ENCODE peak calls at places on chromosomes 5 and 9, in five cellular contexts. One of them, this sample, is unnamed.

GRCh38 chr9:30943446-30944232 is 1440.8 kb upstream of the ACO1 start:
- DNase-seq in HepG2: no peak
- DNase-seq in K562: no peak
- DNase-seq in GM12878: no peak
- DNase-seq in H1: no peak
- DNase-seq in this sample: no peak

GRCh38 chr9:138080979-138081378 is 203.4 kb downstream of the CACNA1B start:
- DNase-seq in HepG2: no peak
- DNase-seq in H1: no peak
- DNase-seq in K562: no peak
- DNase-seq in GM12878: no peak
- DNase-seq in this sample: no peak

GRCh38 chr5:158754018-158754514 is 345.6 kb downstream of the EBF1 start:
- DNase-seq in H1: no peak
- DNase-seq in HepG2: no peak
- DNase-seq in GM12878: no peak
- DNase-seq in K562: no peak
- DNase-seq in this sample: peak

GRCh38 chr9:88942411-88942810 is 48.9 kb upstream of the S1PR3 start:
- DNase-seq in K562: no peak
- DNase-seq in HepG2: no peak
- DNase-seq in H1: no peak
- DNase-seq in GM12878: no peak
- DNase-seq in this sample: no peak

GRCh38 chr5:156328176-156328575 is 1.2 kb downstream of the SGCD start:
- DNase-seq in H1: no peak
- DNase-seq in GM12878: no peak
- DNase-seq in HepG2: no peak
- DNase-seq in K562: no peak
- DNase-seq in this sample: no peak

GRCh38 chr9:27787941-27788340 is 214.7 kb upstream of the C9orf72 start:
- DNase-seq in HepG2: no peak
- DNase-seq in H1: no peak
- DNase-seq in K562: no peak
- DNase-seq in GM12878: no peak
- DNase-seq in this sample: peak

GRCh38 chr5:169303119-169303515 is 2.2 kb upstream of the SLIT3 start:
- DNase-seq in HepG2: no peak
- DNase-seq in H1: no peak
- DNase-seq in K562: no peak
- DNase-seq in GM12878: no peak
- DNase-seq in this sample: no peak

GRCh38 chr5:152634596-152634995 is 229.5 kb upstream of the NMUR2 start:
- DNase-seq in K562: no peak
- DNase-seq in H1: no peak
- DNase-seq in GM12878: no peak
- DNase-seq in HepG2: no peak
- DNase-seq in this sample: no peak

GRCh38 chr5:43396762-43397304 is 15.4 kb downstream of the CCL28 start:
- DNase-seq in HepG2: no peak
- DNase-seq in H1: no peak
- DNase-seq in GM12878: peak
- DNase-seq in K562: no peak
- DNase-seq in this sample: no peak

GRCh38 chr5:89493414-89493813 is 610.4 kb upstream of the MEF2C start:
- DNase-seq in GM12878: no peak
- DNase-seq in HepG2: no peak
- DNase-seq in K562: no peak
- DNase-seq in H1: no peak
- DNase-seq in this sample: no peak

GRCh38 chr9:134492281-134492691 is 149.3 kb upstream of the COL5A1 start:
- DNase-seq in K562: no peak
- DNase-seq in H1: no peak
- DNase-seq in HepG2: no peak
- DNase-seq in GM12878: no peak
- DNase-seq in this sample: no peak

GRCh38 chr9:92245005-92245797 is 48.3 kb downstream of the IARS1 start:
- DNase-seq in HepG2: no peak
- DNase-seq in H1: no peak
- DNase-seq in K562: no peak
- DNase-seq in GM12878: no peak
- DNase-seq in this sample: no peak

GRCh38 chr5:66516535-66516934 is 79.7 kb upstream of the MAST4 start:
- DNase-seq in H1: no peak
- DNase-seq in GM12878: no peak
- DNase-seq in K562: no peak
- DNase-seq in HepG2: no peak
- DNase-seq in this sample: no peak

GRCh38 chr9:138083873-138084272 is 206.3 kb downstream of the CACNA1B start:
- DNase-seq in H1: no peak
- DNase-seq in GM12878: no peak
- DNase-seq in HepG2: no peak
- DNase-seq in K562: no peak
- DNase-seq in this sample: no peak

GRCh38 chr5:116358911-116359418 is 215.7 kb downstream of the SEMA6A start:
- DNase-seq in K562: no peak
- DNase-seq in GM12878: peak
- DNase-seq in HepG2: no peak
- DNase-seq in H1: no peak
- DNase-seq in this sample: no peak

GRCh38 chr5:388266-389196 is 54.4 kb upstream of the EXOC3 start:
- DNase-seq in HepG2: no peak
- DNase-seq in K562: peak
- DNase-seq in H1: no peak
- DNase-seq in GM12878: no peak
- DNase-seq in this sample: no peak

DNA sequence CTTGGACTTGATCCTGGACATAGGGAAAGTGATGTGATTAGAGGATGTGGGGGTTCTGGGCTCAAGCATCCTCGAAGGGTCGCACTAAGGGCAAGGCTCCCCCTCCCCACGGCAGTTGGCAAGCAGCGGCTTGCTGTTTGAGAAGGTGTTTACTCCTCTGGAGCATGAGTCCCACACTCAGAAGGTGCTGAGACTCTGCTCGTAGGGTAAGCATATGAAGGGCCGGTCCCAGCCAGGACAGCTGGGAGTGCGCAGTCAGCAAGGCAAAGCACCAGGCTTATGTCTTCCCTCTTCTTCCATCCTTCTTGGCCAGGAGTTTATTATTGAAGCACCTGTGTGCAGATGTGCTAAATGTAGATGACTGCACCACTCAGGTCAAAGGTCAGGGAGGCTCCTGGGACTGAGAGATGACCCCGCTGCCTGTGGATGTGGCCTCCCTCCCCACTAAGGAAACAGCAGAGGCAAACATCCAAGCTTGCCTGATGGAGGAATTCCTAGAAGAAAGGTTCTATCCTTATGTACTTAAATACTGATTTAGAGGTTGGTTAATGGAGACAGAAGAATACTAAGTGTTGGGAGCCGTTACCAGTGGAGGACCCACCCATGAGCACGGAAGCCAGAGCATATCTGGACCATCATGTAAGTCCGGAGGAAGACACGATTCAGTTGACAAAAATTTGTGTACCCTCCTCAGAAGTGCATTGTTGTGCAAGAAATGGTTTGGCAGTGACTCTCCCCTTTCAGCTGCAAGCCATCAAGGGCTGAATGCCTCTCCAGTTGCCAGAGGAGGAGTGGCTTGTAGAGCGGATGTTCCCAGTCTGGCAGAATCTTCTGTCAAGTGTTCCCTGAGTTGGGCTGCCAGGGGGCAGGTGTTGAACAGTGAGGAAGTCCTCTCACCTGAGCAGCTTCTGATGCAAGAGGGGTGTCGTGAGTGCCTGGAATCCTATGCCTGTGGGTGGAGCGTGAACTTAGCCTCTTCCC is 27.2 kb upstream of the CDKN2AIPNL start:
- DNase-seq in GM12878: no peak
- DNase-seq in H1: no peak
- DNase-seq in K562: no peak
- DNase-seq in HepG2: peak
- DNase-seq in this sample: no peak
- TF ChIP-seq KDM1A in GM12878: no peak
- TF ChIP-seq KDM1A in H1: no peak
- TF ChIP-seq KDM1A in K562: no peak
- TF ChIP-seq KDM1A in HepG2: no peak
- TF ChIP-seq KDM1A in this sample: no peak

DNA sequence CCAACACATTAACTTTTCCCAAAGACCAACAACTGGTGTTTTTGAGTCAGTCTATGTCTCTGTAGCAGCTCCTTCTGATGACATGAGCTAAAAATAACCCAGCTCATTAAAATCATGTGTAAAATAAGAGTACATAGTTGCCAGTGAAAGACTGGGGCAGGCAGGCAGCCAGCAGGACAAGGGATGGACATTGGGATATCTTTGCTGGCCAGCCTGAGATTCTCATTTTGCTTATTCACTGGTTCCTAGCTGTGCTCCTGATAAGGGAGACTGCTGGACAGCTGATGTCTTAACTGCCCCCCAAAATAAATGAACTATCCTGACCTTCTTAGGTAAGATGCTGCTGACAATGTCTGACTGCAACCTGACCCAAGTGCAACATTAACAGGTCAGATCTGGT is 33.9 kb downstream of the EPB41L4B start:
- DNase-seq in GM12878: no peak
- DNase-seq in HepG2: no peak
- DNase-seq in H1: no peak
- DNase-seq in K562: peak
- DNase-seq in this sample: no peak
- TF ChIP-seq KDM1A in GM12878: no peak
- TF ChIP-seq KDM1A in HepG2: no peak
- TF ChIP-seq KDM1A in H1: no peak
- TF ChIP-seq KDM1A in K562: peak
- TF ChIP-seq KDM1A in this sample: no peak

GRCh38 chr5:154164182-154164581 is 26.4 kb upstream of the GALNT10 start:
- DNase-seq in GM12878: no peak
- DNase-seq in K562: no peak
- DNase-seq in HepG2: no peak
- DNase-seq in H1: no peak
- DNase-seq in this sample: no peak
- TF ChIP-seq KDM1A in GM12878: no peak
- TF ChIP-seq KDM1A in K562: no peak
- TF ChIP-seq KDM1A in HepG2: no peak
- TF ChIP-seq KDM1A in H1: no peak
- TF ChIP-seq KDM1A in this sample: no peak

GRCh38 chr9:136016882-136017812 is 56.0 kb upstream of the UBAC1 start:
- DNase-seq in K562: no peak
- DNase-seq in H1: peak
- DNase-seq in HepG2: no peak
- DNase-seq in GM12878: no peak
- DNase-seq in this sample: no peak
- TF ChIP-seq KDM1A in K562: no peak
- TF ChIP-seq KDM1A in H1: no peak
- TF ChIP-seq KDM1A in HepG2: no peak
- TF ChIP-seq KDM1A in GM12878: no peak
- TF ChIP-seq KDM1A in this sample: no peak

DNA sequence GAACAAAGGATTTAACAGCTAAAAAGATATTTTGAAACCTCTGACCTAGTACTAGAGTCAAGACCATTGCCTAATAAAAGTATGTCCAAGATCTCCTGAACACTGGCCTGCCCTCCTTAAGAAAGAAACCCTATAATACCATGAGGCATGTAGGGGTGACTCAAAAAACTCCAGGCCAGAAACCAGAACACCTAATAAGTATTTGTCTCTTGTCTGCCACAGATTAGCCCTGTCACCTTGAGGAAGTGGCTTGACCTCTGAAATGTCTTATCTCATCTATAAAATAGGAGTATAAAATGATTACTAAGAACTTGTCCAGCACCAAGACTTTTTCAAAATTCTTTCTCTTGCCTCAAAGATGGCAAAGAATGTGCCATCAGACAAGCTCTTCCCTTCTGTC is 125.5 kb upstream of the RASGRF2 start:
- DNase-seq in K562: no peak
- DNase-seq in GM12878: no peak
- DNase-seq in HepG2: no peak
- DNase-seq in H1: no peak
- DNase-seq in this sample: no peak
- TF ChIP-seq KDM1A in K562: no peak
- TF ChIP-seq KDM1A in GM12878: no peak
- TF ChIP-seq KDM1A in HepG2: no peak
- TF ChIP-seq KDM1A in H1: no peak
- TF ChIP-seq KDM1A in this sample: no peak

GRCh38 chr5:10626473-10627013 is 62.7 kb downstream of the ANKRD33B start:
- DNase-seq in GM12878: no peak
- DNase-seq in K562: no peak
- DNase-seq in HepG2: no peak
- DNase-seq in H1: no peak
- DNase-seq in this sample: no peak

GRCh38 chr5:10625700-10626472 is 62.0 kb downstream of the ANKRD33B start:
- DNase-seq in HepG2: no peak
- DNase-seq in H1: no peak
- DNase-seq in K562: no peak
- DNase-seq in GM12878: no peak
- DNase-seq in this sample: no peak

GRCh38 chr5:10624244-10624643 is 60.4 kb downstream of the ANKRD33B start:
- DNase-seq in HepG2: no peak
- DNase-seq in GM12878: no peak
- DNase-seq in K562: no peak
- DNase-seq in H1: no peak
- DNase-seq in this sample: no peak

GRCh38 chr5:10623305-10623910 is 59.5 kb downstream of the ANKRD33B start:
- DNase-seq in HepG2: no peak
- DNase-seq in K562: no peak
- DNase-seq in GM12878: no peak
- DNase-seq in H1: no peak
- DNase-seq in this sample: no peak

DNA sequence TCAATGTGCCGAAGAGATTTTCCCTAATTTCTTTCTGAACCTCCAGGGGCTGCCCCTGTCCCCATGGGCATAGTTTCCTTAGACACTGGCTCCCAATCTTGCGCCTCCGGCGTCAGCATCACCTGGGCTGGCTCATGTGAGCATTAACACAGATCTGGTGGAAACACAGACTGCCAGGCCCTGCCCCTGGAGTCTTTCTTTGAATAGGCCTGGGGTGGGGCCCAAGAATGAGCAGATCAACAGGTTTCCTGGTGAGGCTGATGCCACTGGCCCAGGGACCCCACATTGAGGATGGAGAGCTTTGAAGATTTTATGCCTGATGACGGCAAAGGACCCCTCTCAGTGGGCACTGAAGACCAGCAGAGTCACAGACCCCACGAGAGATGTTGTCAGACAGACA is 60.8 kb downstream of the ANKRD33B start:
- DNase-seq in HepG2: no peak
- DNase-seq in K562: no peak
- DNase-seq in H1: no peak
- DNase-seq in GM12878: no peak
- DNase-seq in this sample: no peak
- TF ChIP-seq KDM1A in HepG2: no peak
- TF ChIP-seq KDM1A in K562: no peak
- TF ChIP-seq KDM1A in H1: no peak
- TF ChIP-seq KDM1A in GM12878: no peak
- TF ChIP-seq KDM1A in this sample: no peak

This sample was measured in A549.